ENCODE peak calls at places on chromosomes 7 and 10, in nine cellular contexts. F is HFF-Myc; U is GM12865; P is activated CD8-positive, alpha-beta T cell treated with anti-CD3 and anti-CD28 coated beads for 36 hours; H is AG09309; C is Calu3; K is suprapubic skin; M is IMR-90; B is cardiac fibroblast. V is an unnamed sample.

GRCh38 chr7:3267928-3268690 is 32.9 kb upstream of the SDK1 start:
- DNase-seq in M (peak), F (peak), P (no peak), B (peak), U (no peak), C (no peak), K (no peak), H (no peak), V (no peak)

GRCh38 chr7:106812027-106812643 is 52.9 kb upstream of the PIK3CG start:
- DNase-seq in U (peak), B (no peak), C (no peak), F (no peak), M (no peak), H (no peak), P (peak), K (no peak), V (no peak)

GRCh38 chr7:27030393-27031001 is 65.3 kb downstream of the HOXA1 start:
- DNase-seq in C (no peak), B (no peak), H (no peak), M (no peak), U (no peak), F (no peak), K (no peak), P (no peak), V (no peak)

GRCh38 chr7:84013616-84014240 is 180.9 kb downstream of the SEMA3A start:
- DNase-seq in F (no peak), P (peak), H (no peak), B (no peak), K (no peak), C (no peak), M (no peak), U (peak), V (no peak)

GRCh38 chr7:35430547-35431153 is 176.8 kb upstream of the TBX20 start:
- DNase-seq in C (no peak), F (no peak), B (no peak), P (peak), K (no peak), M (no peak), U (peak), H (no peak), V (no peak)

GRCh38 chr7:73341877-73342276 is 13.9 kb downstream of the FKBP6 start:
- DNase-seq in M (peak), C (peak), B (peak), K (no peak), U (peak), F (peak), P (peak), H (no peak), V (no peak)

GRCh38 chr10:4767033-4767814 is 58.8 kb upstream of the AKR1E2 start:
- DNase-seq in H (no peak), M (peak), C (peak), K (no peak), F (peak), P (peak), U (no peak), B (peak), V (no peak)

GRCh38 chr7:111147708-111148107 is 56.8 kb downstream of the LRRN3 start:
- DNase-seq in K (no peak), C (no peak), H (no peak), F (no peak), B (no peak), M (no peak), U (no peak), P (no peak), V (no peak)

GRCh38 chr10:59175538-59176240 is 754 bp upstream of the PHYHIPL start:
- DNase-seq in M (no peak), C (no peak), H (no peak), F (no peak), P (no peak), U (peak), B (no peak), K (no peak), V (no peak)

GRCh38 chr10:50637003-50637579 is 13.3 kb upstream of the SGMS1 start:
- DNase-seq in M (peak), U (peak), F (no peak), H (no peak), B (no peak), C (no peak), P (no peak), K (no peak), V (no peak)

GRCh38 chr7:85469446-85469970 is 282.7 kb upstream of the SEMA3D start:
- DNase-seq in M (peak), U (no peak), H (peak), C (no peak), F (no peak), K (no peak), P (no peak), B (no peak), V (no peak)

GRCh38 chr10:72310241-72310633 is 36.5 kb downstream of the DDIT4 start:
- DNase-seq in P (no peak), C (peak), U (no peak), H (no peak), F (no peak), M (no peak), K (no peak), B (peak), V (no peak)

GRCh38 chr10:127863231-127863825 is 29.4 kb downstream of the CLRN3 start:
- DNase-seq in K (no peak), P (peak), M (peak), U (no peak), F (peak), B (no peak), H (no peak), C (no peak), V (no peak)

GRCh38 chr7:93203496-93203895 is 22.8 kb downstream of the HEPACAM2 start:
- DNase-seq in M (no peak), H (no peak), B (no peak), K (no peak), U (no peak), C (no peak), F (no peak), P (no peak), V (no peak)

GRCh38 chr10:70296406-70296899 is 12.6 kb upstream of the NPFFR1 start:
- DNase-seq in H (peak), K (peak), U (no peak), P (no peak), F (peak), C (peak), M (peak), B (peak), V (no peak)

GRCh38 chr7:20200361-20200760 is 16.8 kb downstream of the MACC1 start:
- DNase-seq in C (no peak), P (no peak), F (no peak), U (peak), M (no peak), B (no peak), H (no peak), K (no peak), V (no peak)

GRCh38 chr10:20852303-20852702 is 44.8 kb downstream of the NEBL start:
- DNase-seq in F (no peak), M (no peak), U (no peak), B (no peak), C (no peak), P (no peak), K (no peak), H (no peak), V (no peak)

GRCh38 chr10:20853276-20853675 is 43.8 kb downstream of the NEBL start:
- DNase-seq in K (no peak), C (no peak), H (no peak), B (no peak), P (no peak), M (no peak), U (no peak), F (no peak), V (no peak)

GRCh38 chr10:20856484-20856883 is 40.6 kb downstream of the NEBL start:
- DNase-seq in K (no peak), U (no peak), F (no peak), P (no peak), B (no peak), H (no peak), C (no peak), M (no peak), V (no peak)

GRCh38 chr10:20858292-20859124 is 38.6 kb downstream of the NEBL start:
- DNase-seq in K (no peak), H (no peak), C (no peak), F (peak), M (peak), B (peak), P (no peak), U (peak), V (no peak)

GRCh38 chr10:20855398-20856038 is 41.6 kb downstream of the NEBL start:
- DNase-seq in P (no peak), K (no peak), B (peak), M (peak), F (no peak), U (no peak), H (no peak), C (no peak), V (no peak)
- TF ChIP-seq CTCF in P (no peak), K (peak), B (peak), M (peak), F (peak), U (no peak), H (peak), C (no peak), V (peak)

GRCh38 chr10:118626953-118627352 is 31.5 kb upstream of the PRLHR start:
- DNase-seq in K (no peak), U (peak), M (no peak), C (no peak), F (no peak), P (no peak), H (no peak), B (no peak), V (no peak)
- TF ChIP-seq CTCF in K (no peak), U (peak), M (no peak), C (no peak), F (peak), P (no peak), H (peak), B (peak), V (no peak)

GRCh38 chr7:128217030-128217805 is 23.9 kb upstream of the LEP start:
- DNase-seq in B (peak), C (no peak), H (peak), U (no peak), M (peak), P (no peak), K (no peak), F (no peak), V (no peak)

GRCh38 chr7:128214463-128214862 is 26.6 kb upstream of the LEP start:
- DNase-seq in P (no peak), K (no peak), H (no peak), M (no peak), C (no peak), B (no peak), F (no peak), U (no peak), V (no peak)

GRCh38 chr7:128215739-128216138 is 25.3 kb upstream of the LEP start:
- DNase-seq in M (peak), P (no peak), K (no peak), B (peak), F (no peak), U (no peak), H (peak), C (no peak), V (no peak)

GRCh38 chr7:128217972-128218652 is 23.0 kb upstream of the LEP start:
- DNase-seq in P (no peak), C (no peak), H (no peak), K (no peak), B (no peak), U (no peak), M (no peak), F (no peak), V (no peak)

GRCh38 chr7:128215281-128215680 is 25.8 kb upstream of the LEP start:
- DNase-seq in B (peak), F (no peak), K (no peak), U (no peak), H (peak), P (no peak), M (peak), C (no peak), V (no peak)
- TF ChIP-seq CTCF in B (no peak), F (no peak), K (no peak), U (no peak), H (no peak), P (no peak), M (no peak), C (no peak), V (no peak)

GRCh38 chr10:124532106-124532641 is 70.6 kb downstream of the LHPP start:
- DNase-seq in U (peak), M (no peak), P (no peak), B (no peak), H (no peak), K (no peak), F (no peak), C (peak), V (peak)
- TF ChIP-seq CTCF in U (peak), M (peak), P (no peak), B (peak), H (peak), K (no peak), F (peak), C (no peak), V (peak)